ENCODE peak calls at places on chromosomes 7 and 10, in nine cellular contexts. Z, X, L, T, P, J, N, U and V are unnamed samples.

GRCh38 chr7:36011588-36011965 is 141.5 kb upstream of the EEPD1 start:
- DNase-seq in X (no peak), Z (no peak), T (no peak), J (no peak), N (no peak), P (no peak), U (no peak), L (no peak), V (no peak)

GRCh38 chr7:98225913-98226614 is 14.8 kb downstream of the BHLHA15 start:
- DNase-seq in N (no peak), Z (no peak), L (no peak), J (no peak), U (no peak), P (no peak), T (no peak), X (no peak), V (no peak)

GRCh38 chr7:68440870-68441269 is 1157.4 kb upstream of the AUTS2 start:
- DNase-seq in X (no peak), Z (no peak), L (no peak), P (no peak), U (no peak), N (no peak), J (no peak), T (no peak), V (no peak)

GRCh38 chr7:73353243-73353642 is 25.3 kb downstream of the FKBP6 start:
- DNase-seq in P (no peak), Z (no peak), T (no peak), U (no peak), J (no peak), N (no peak), L (no peak), X (no peak), V (no peak)

GRCh38 chr7:157234271-157234670 is 95.5 kb downstream of the UBE3C start:
- DNase-seq in J (no peak), U (no peak), T (no peak), P (no peak), N (peak; percentile 29), Z (no peak), L (no peak), X (peak; percentile 58), V (no peak)

GRCh38 chr10:83734278-83734677 is 405.0 kb upstream of the GHITM start:
- DNase-seq in N (no peak), X (no peak), P (no peak), U (no peak), L (no peak), T (no peak), Z (no peak), J (no peak), V (no peak)

GRCh38 chr10:50592961-50593418 is 30.8 kb downstream of the SGMS1 start:
- DNase-seq in X (peak; percentile 27), Z (peak; percentile 35), L (no peak), T (peak; percentile 20), P (no peak), J (no peak), U (no peak), N (no peak), V (no peak)

GRCh38 chr10:69801434-69802315 is at the start of gene COL13A1:
- DNase-seq in P (peak; percentile 67), N (no peak), X (peak; percentile 60), J (peak; percentile 25), Z (peak; percentile 75), T (peak; percentile 71), L (no peak), U (peak; percentile 86), V (peak; percentile 55)

GRCh38 chr10:96840841-96841518 is 8.9 kb downstream of the LCOR start:
- DNase-seq in P (peak; percentile 65), T (peak; percentile 41), X (no peak), J (no peak), L (no peak), Z (peak; percentile 60), U (peak; percentile 86), N (no peak), V (peak; percentile 44)

GRCh38 chr7:68925241-68925640 is 673.0 kb upstream of the AUTS2 start:
- DNase-seq in X (no peak), Z (no peak), L (no peak), U (no peak), T (no peak), P (no peak), J (no peak), N (no peak), V (no peak)

GRCh38 chr10:101028446-101029244 is 2.3 kb downstream of the PDZD7 start:
- DNase-seq in X (no peak), P (no peak), N (no peak), T (no peak), Z (no peak), J (no peak), L (peak; percentile 75), U (no peak), V (no peak)

GRCh38 chr10:125911990-125912389 is 15.6 kb downstream of the FANK1 start:
- DNase-seq in P (no peak), X (no peak), Z (no peak), L (no peak), U (no peak), J (no peak), N (no peak), T (no peak), V (no peak)

GRCh38 chr7:27144799-27145166 is 1.3 kb upstream of the HOXA5 start:
- DNase-seq in L (no peak), N (no peak), J (no peak), T (no peak), P (no peak), Z (no peak), U (no peak), X (no peak), V (no peak)

GRCh38 chr7:27142562-27143021 is 889 bp downstream of the HOXA5 start:
- DNase-seq in Z (no peak), X (no peak), U (peak; percentile 47), N (no peak), L (no peak), J (no peak), T (no peak), P (no peak), V (no peak)

GRCh38 chr7:27141591-27142561 is 1.6 kb downstream of the HOXA5 start:
- DNase-seq in X (no peak), L (no peak), P (no peak), J (no peak), Z (no peak), U (peak; percentile 79), N (no peak), T (peak; percentile 71), V (no peak)

GRCh38 chr7:27143950-27144798 is 693 bp upstream of the HOXA5 start:
- DNase-seq in U (no peak), Z (peak; percentile 72), N (no peak), X (no peak), J (no peak), L (no peak), P (no peak), T (peak; percentile 76), V (no peak)

DNA sequence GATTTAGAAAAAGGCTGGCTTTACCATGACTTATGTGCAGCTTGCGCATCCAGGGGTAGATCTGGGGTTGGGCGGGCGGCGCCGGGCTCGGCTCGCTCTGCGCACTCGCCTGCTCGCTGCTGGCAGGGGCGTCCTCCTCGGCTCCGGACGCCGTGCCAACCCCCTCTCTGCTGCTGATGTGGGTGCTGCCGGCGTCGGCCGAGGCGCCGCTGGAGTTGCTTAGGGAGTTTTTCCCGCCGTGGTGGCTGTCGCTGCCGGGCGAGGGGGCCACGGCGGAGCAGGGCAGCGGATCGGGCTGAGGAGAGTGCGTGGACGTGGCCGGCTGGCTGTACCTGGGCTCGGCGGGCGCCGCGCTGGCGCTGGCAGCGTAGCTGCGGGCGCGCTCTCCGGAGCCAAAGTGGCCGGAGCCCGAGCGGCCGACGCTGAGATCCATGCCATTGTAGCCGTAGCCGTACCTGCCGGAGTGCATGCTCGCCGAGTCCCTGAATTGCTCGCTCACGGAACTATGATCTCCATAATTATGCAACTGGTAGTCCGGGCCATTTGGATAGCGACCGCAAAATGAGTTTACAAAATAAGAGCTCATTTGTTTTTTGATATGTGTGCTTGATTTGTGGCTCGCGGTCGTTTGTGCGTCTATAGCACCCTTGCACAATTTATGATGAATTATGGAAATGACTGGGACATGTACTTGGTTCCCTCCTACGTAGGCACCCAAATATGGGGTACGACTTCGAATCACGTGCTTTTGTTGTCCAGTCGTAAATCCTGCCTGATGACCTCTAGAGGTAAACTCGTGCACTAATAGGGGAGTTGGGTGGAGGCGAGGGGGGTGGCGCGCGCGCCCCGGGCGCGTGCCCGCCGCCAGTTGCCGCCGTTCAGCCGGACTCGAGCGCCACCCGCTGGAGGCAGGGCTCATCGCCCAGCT is at the start of gene HOXA5:
- DNase-seq in X (peak; percentile 84), J (peak; percentile 71), P (peak; percentile 84), Z (peak; percentile 100), L (no peak), U (peak; percentile 99), T (peak; percentile 100), N (no peak), V (no peak)
- TF ChIP-seq CTCF in X (peak; percentile 48), J (no peak), P (peak; percentile 9), Z (peak; percentile 98), L (peak; percentile 68), U (peak; percentile 93), T (peak; percentile 70), N (no peak), V (peak; percentile 47)

DNA sequence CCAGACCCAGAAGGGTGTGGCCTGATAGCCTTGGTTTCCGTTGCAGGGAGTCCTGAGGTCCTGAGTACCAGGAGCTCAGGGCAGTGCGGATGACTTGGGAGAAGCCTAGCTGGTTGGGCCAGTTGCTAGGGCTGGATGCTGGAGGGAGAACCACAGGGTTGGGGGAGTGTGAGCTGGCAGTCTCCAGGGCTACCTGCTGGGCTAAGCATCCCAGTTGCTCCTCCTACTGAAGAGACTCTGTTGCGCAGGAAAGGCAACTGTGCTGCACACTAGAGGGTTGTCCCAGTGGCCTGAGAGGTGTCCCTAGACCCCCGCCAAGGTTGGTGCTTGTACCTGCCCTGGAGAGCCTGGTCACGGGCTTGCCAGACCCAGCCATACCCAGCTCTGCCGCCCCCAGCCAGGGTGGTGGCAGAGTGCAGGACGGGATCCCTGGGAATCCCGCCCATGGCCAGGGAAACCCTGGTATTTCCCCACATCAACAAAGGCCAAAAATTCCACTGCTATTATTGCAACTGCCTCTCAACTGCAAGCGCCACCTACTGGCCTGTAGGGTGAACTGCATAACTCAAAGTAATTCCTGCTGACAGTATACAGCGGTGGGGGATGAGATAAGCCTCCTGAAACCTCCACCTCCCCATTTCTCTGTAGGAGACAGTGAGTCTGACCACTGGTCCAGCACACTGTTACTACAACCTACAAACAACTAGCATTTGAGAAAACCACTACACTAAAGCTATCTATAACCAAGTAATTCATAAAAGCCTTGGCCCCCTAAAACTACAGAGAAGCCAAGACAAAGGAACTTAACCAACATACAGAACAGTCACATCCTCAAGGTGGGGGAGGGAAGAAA is 67.6 kb upstream of the DDC start:
- DNase-seq in N (no peak), U (peak; percentile 74), T (peak; percentile 63), X (peak; percentile 40), J (no peak), Z (peak; percentile 50), P (peak; percentile 70), L (no peak), V (peak; percentile 61)
- TF ChIP-seq CTCF in N (peak; percentile 96), U (peak; percentile 79), T (peak; percentile 92), X (peak; percentile 87), J (peak; percentile 29), Z (peak; percentile 82), P (peak; percentile 91), L (peak; percentile 81), V (peak; percentile 95)

GRCh38 chr10:13512564-13512963 is 16.2 kb downstream of the BEND7 start:
- DNase-seq in Z (no peak), L (no peak), X (no peak), N (no peak), J (no peak), T (no peak), P (no peak), U (no peak), V (no peak)
- TF ChIP-seq CTCF in Z (no peak), L (no peak), X (no peak), N (no peak), J (no peak), T (no peak), P (no peak), U (no peak), V (no peak)

GRCh38 chr7:47394216-47394615 is 187.7 kb downstream of the TNS3 start:
- DNase-seq in L (no peak), J (peak; percentile 3), N (no peak), Z (no peak), T (no peak), U (no peak), P (no peak), X (no peak), V (no peak)
- TF ChIP-seq CTCF in L (no peak), J (no peak), N (no peak), Z (no peak), T (no peak), U (no peak), P (no peak), X (no peak), V (no peak)